ENCODE peak calls at places on chromosomes 2 and 18, in six cellular contexts. B is occipital lobe, W is lung microvascular endothelial cell, A is hypothalamus, E is iris pigment epithelial cell, G is NCI-H1436. S is an unnamed sample.

GRCh38 chr18:66867653-66868052 is 263.8 kb upstream of the CDH19 start:
- DNase-seq in A (no peak), E (peak; percentile 13), W (no peak), B (no peak), G (no peak), S (peak; percentile 28)

GRCh38 chr2:126655500-126656310 is at the start of gene GYPC:
- DNase-seq in W (no peak), B (no peak), G (no peak), E (peak; percentile 65), A (peak; percentile 16), S (peak; percentile 67)

GRCh38 chr2:195026261-195026660 is 630.8 kb upstream of the SLC39A10 start:
- DNase-seq in A (no peak), W (no peak), E (peak; percentile 49), B (no peak), G (no peak), S (peak; percentile 63)

GRCh38 chr2:39547811-39548719 is 111.0 kb upstream of the MAP4K3 start:
- DNase-seq in A (no peak), B (no peak), G (no peak), W (peak; percentile 92), E (peak; percentile 94), S (peak; percentile 100)

GRCh38 chr2:120264995-120265394 is 12.3 kb downstream of the RALB start:
- DNase-seq in E (no peak), W (peak; percentile 72), B (no peak), A (no peak), G (no peak), S (no peak)

GRCh38 chr2:53202063-53202462 is 565.5 kb upstream of the CHAC2 start:
- DNase-seq in A (no peak), G (no peak), W (no peak), B (no peak), E (peak; percentile 81), S (peak; percentile 75)

GRCh38 chr2:158602027-158602426 is 145.3 kb downstream of the PKP4 start:
- DNase-seq in G (no peak), W (no peak), A (no peak), E (no peak), B (no peak), S (no peak)

GRCh38 chr2:215410932-215411285 is 25.0 kb downstream of the FN1 start:
- DNase-seq in A (no peak), G (no peak), E (peak; percentile 92), W (peak; percentile 91), B (no peak), S (peak; percentile 98)

GRCh38 chr2:9813312-9814128 is 29.8 kb upstream of the TAF1B start:
- DNase-seq in G (peak; percentile 70), A (peak; percentile 37), E (peak; percentile 40), W (peak; percentile 60), B (no peak), S (peak; percentile 73)

GRCh38 chr2:217413193-217413592 is 553.3 kb upstream of the TNP1 start:
- DNase-seq in A (no peak), G (no peak), E (peak; percentile 55), W (no peak), B (no peak), S (no peak)

GRCh38 chr2:14220101-14220500 is 412.4 kb upstream of the LRATD1 start:
- DNase-seq in B (no peak), G (no peak), E (peak; percentile 37), W (peak; percentile 38), A (no peak), S (peak; percentile 69)

GRCh38 chr18:3594760-3595241 is 144.8 kb downstream of the TGIF1 start:
- DNase-seq in G (no peak), A (no peak), W (no peak), E (peak; percentile 37), B (no peak), S (peak; percentile 57)

GRCh38 chr2:240647503-240648154 is 22.3 kb downstream of the GPR35 start:
- DNase-seq in G (no peak), B (no peak), E (no peak), A (no peak), W (no peak), S (no peak)

GRCh38 chr2:226215902-226216503 is 583.6 kb downstream of the IRS1 start:
- DNase-seq in W (peak; percentile 53), B (no peak), A (no peak), G (peak; percentile 41), E (peak; percentile 71), S (peak; percentile 64)

GRCh38 chr2:26704441-26704977 is 12.0 kb downstream of the KCNK3 start:
- DNase-seq in W (no peak), E (peak; percentile 36), A (no peak), G (no peak), B (no peak), S (peak; percentile 91)

GRCh38 chr2:8193686-8194615 is 487.9 kb upstream of the ID2 start:
- DNase-seq in A (no peak), B (no peak), G (peak; percentile 38), W (no peak), E (no peak), S (no peak)

GRCh38 chr18:11655605-11655932 is 33.5 kb upstream of the GNAL start:
- DNase-seq in B (no peak), A (no peak), W (no peak), E (no peak), G (no peak), S (no peak)

GRCh38 chr2:42053791-42054656 is 6.2 kb downstream of the PKDCC start:
- DNase-seq in A (no peak), E (no peak), B (no peak), G (no peak), W (no peak), S (no peak)

GRCh38 chr2:205776139-205776538 is 93.8 kb downstream of the NRP2 start:
- DNase-seq in A (no peak), G (no peak), W (peak; percentile 56), E (peak; percentile 52), B (no peak), S (peak; percentile 51)

GRCh38 chr2:30770791-30771190 is 36.5 kb downstream of the CAPN13 start:
- DNase-seq in E (no peak), G (no peak), W (no peak), A (no peak), B (no peak), S (no peak)

GRCh38 chr2:45789317-45789716 is 137.8 kb downstream of the PRKCE start:
- DNase-seq in W (no peak), B (no peak), E (no peak), G (no peak), A (no peak), S (no peak)

GRCh38 chr2:74982581-74982980 is 24.1 kb downstream of the POLE4 start:
- DNase-seq in G (no peak), A (no peak), B (no peak), W (no peak), E (peak; percentile 6), S (peak; percentile 44)

S was measured in ELR.